ENCODE peak calls at places on chromosomes 16 and 17, in six cellular contexts. L is body of pancreas, Y is Peyer's patch, C is ovary, F is tibial nerve, J is transverse colon. E is an unnamed sample.

GRCh38 chr16:86567701-86568571 is 1.3 kb downstream of the FOXC2 start:
- DNase-seq in F (no peak), C (no peak), J (no peak), Y (no peak), L (no peak), E (no peak)

GRCh38 chr16:87198328-87198731 is 118.9 kb downstream of the C16orf95 start:
- DNase-seq in Y (no peak), F (no peak), J (no peak), C (no peak), L (no peak), E (no peak)

GRCh38 chr17:30101686-30102390 is 14.8 kb upstream of the NSRP1 start:
- DNase-seq in J (no peak), L (no peak), C (no peak), F (no peak), Y (no peak), E (no peak)

GRCh38 chr16:19008770-19009169 is 25.0 kb downstream of the TMC7 start:
- DNase-seq in J (no peak), L (no peak), C (no peak), Y (no peak), F (no peak), E (no peak)

GRCh38 chr16:68503334-68503733 is 35.8 kb upstream of the ZFP90 start:
- DNase-seq in L (no peak), Y (no peak), C (no peak), F (no peak), J (no peak), E (no peak)

GRCh38 chr16:84751947-84752346 is 52.1 kb downstream of the USP10 start:
- DNase-seq in J (no peak), L (no peak), C (no peak), F (no peak), Y (no peak), E (no peak)

GRCh38 chr16:28261916-28262315 is 30.4 kb upstream of the SBK1 start:
- DNase-seq in J (peak; percentile 51), C (no peak), F (no peak), Y (no peak), L (no peak), E (peak; percentile 68)

GRCh38 chr17:28946239-28946638 is 5.1 kb downstream of the PHF12 start:
- DNase-seq in C (no peak), J (no peak), F (no peak), Y (no peak), L (no peak), E (no peak)

GRCh38 chr17:40437095-40437732 is 6.0 kb upstream of the IGFBP4 start:
- DNase-seq in L (no peak), C (no peak), Y (no peak), J (no peak), F (no peak), E (no peak)

GRCh38 chr17:76872874-76873221 is 4.6 kb downstream of the MGAT5B start:
- DNase-seq in J (no peak), C (no peak), Y (no peak), L (no peak), F (no peak), E (no peak)

GRCh38 chr17:10021239-10021638 is 116.2 kb upstream of the RCVRN start:
- DNase-seq in Y (peak; percentile 63), J (peak; percentile 27), C (no peak), F (peak; percentile 48), L (peak; percentile 30), E (no peak)

GRCh38 chr16:261031-261691 is 14.6 kb downstream of the RGS11 start:
- DNase-seq in F (no peak), L (peak; percentile 84), C (no peak), Y (no peak), J (no peak), E (no peak)

GRCh38 chr16:31198207-31198882 is 4.2 kb downstream of the PYCARD start:
- DNase-seq in L (no peak), Y (no peak), J (no peak), C (no peak), F (no peak), E (no peak)

GRCh38 chr17:78253946-78254672 is 22.7 kb downstream of the TMEM235 start:
- DNase-seq in F (peak; percentile 69), Y (peak; percentile 93), L (peak; percentile 85), J (peak; percentile 88), C (peak; percentile 89), E (peak; percentile 94)

GRCh38 chr17:10198509-10199249 is at the start of gene GAS7:
- DNase-seq in F (peak; percentile 48), J (peak; percentile 41), Y (peak; percentile 69), L (peak; percentile 43), C (peak; percentile 80), E (peak; percentile 78)

GRCh38 chr17:6365187-6365943 is 69.6 kb downstream of the AIPL1 start:
- DNase-seq in F (no peak), Y (no peak), C (no peak), J (no peak), L (no peak), E (no peak)

DNA sequence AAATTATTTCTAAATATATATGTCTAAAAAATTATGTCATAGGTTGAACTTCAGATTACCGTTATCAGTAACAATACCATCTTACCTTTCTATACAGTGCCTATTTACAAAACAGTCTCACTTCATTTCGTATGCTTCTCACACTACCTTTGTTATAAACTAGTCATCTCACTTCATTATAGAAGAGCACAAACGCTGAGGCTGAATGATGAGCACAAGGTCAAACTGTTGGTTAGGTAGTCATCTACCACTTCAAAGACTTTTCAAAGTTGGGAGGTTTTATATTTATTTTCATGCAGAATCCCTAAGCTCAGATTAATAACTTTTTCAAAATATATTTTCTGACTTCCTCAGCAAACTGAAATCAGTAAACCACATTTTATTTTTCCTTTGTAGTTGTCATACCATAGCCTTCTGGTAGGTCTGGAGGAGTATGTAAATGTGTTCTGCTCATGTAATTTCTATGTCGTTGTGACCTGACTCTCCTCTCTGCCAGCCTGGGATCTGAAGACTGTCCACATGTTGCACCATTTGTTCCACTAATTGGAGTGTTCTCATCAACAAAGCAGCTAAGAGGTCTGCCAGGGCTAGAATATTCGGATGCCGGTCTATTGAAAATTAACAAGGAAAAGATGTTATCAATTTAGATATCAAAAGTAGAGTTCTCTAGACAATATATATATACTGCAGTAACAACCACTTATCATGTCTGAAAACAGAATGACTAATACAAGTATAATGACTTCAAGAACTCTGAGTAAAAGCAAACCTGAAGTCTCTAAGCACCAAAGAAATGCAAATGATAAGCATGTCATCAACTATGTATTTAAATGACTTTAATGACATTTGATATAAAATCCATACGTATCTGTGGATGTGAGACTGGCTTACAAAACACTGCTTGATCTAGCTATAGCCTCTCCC is 73.9 kb downstream of the CEP95 start:
- DNase-seq in L (no peak), Y (no peak), F (no peak), C (no peak), J (no peak), E (no peak)
- TF ChIP-seq POLR2A in L (no peak), Y (no peak), F (no peak), C (no peak), J (no peak), E (no peak)

GRCh38 chr16:75052481-75053211 is 53.8 kb downstream of the ZNRF1 start:
- DNase-seq in Y (no peak), F (no peak), L (no peak), J (no peak), C (no peak), E (no peak)
- H3K4me1 ChIP-seq in Y (peaks cover 20% of the 10 kb centered on the region), F (peaks cover 9% of the 10 kb centered on the region), L (no peaks in the 10 kb centered on the region), J (peaks cover 46% of the 10 kb centered on the region), C (peaks cover 3% of the 10 kb centered on the region), E (peaks cover 31% of the 10 kb centered on the region)

GRCh38 chr17:8081876-8082275 is 5.6 kb downstream of the ALOX12B start:
- DNase-seq in J (no peak), F (no peak), C (no peak), L (no peak), Y (no peak), E (no peak)
- H3K27ac ChIP-seq in J (no peak overlapping the region), F (no peak overlapping the region), C (no peak overlapping the region), L (no peak overlapping the region), Y (no peak overlapping the region), E (no peak overlapping the region)

GRCh38 chr16:29843942-29844341 is 19.1 kb downstream of the CDIPT start:
- DNase-seq in C (no peak), F (no peak), Y (no peak), J (no peak), L (no peak), E (no peak)

GRCh38 chr16:29840240-29840639 is 20.0 kb downstream of the MVP start:
- DNase-seq in J (no peak), F (no peak), L (no peak), Y (no peak), C (no peak), E (no peak)

GRCh38 chr16:29839822-29840221 is 19.6 kb downstream of the MVP start:
- DNase-seq in L (no peak), C (peak; percentile 74), Y (no peak), J (no peak), F (no peak), E (no peak)

GRCh38 chr16:29842732-29843346 is 20.2 kb downstream of the CDIPT start:
- DNase-seq in L (no peak), Y (no peak), J (no peak), C (no peak), F (no peak), E (no peak)

GRCh38 chr16:29841631-29842030 is 21.4 kb downstream of the MVP start:
- DNase-seq in F (no peak), C (no peak), L (no peak), Y (no peak), J (no peak), E (no peak)
- TF ChIP-seq POLR2A in F (no peak), C (no peak), L (no peak), Y (no peak), J (no peak), E (no peak)

DNA sequence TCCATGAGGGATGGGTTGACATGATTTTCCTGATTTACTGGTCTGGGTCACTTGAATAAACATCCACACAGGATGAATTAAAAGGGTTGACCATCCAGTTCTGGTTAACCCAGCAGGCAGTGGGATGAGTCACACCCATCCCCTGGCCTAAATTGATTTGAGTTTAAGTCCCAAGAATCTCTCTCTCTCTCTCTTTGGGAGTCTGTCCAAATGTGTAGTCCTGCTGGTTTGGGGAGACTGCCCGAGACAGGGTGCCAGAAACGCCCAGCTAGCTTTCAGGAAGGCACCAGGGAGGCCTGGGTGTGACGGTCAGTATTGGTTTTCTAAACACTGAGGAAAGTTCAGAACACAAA is 38.8 kb downstream of the SCPEP1 start:
- DNase-seq in J (no peak), F (no peak), L (no peak), C (no peak), Y (no peak), E (no peak)
- H3K4me1 ChIP-seq in J (peaks cover 11% of the 10 kb centered on the region), F (no peaks in the 10 kb centered on the region), L (peaks cover 14% of the 10 kb centered on the region), C (no peaks in the 10 kb centered on the region), Y (no peaks in the 10 kb centered on the region), E (no peaks in the 10 kb centered on the region)

DNA sequence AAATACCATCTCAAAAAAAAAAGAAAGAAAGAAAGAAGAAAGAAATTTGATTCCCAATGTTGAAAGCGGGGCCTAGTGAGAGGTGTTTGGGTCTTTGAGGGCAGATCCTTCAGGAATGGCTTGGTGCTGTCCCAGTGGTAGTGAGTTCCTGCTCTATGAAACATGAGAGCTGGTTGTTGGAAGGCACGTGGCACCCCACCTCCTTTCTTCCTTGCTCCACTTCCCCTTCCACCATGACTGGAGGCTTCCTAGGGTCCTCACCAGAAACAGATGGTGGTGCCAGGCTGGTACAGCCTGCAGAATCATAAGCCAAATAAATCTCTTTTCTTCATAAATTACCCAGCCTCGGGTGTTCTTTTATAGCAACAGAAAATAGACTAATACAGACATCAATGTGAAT is 147.3 kb upstream of the KCNJ18 start:
- DNase-seq in L (no peak), J (no peak), C (no peak), F (no peak), Y (no peak), E (no peak)
- H3K27ac ChIP-seq in L (no peak overlapping the region), J (no peak overlapping the region), C (no peak overlapping the region), F (no peak overlapping the region), Y (no peak overlapping the region), E (no peak overlapping the region)

E was measured in heart left ventricle.